ENCODE peak calls at places on chromosome 1, in eight cellular contexts. Y, O, J, I, T, Z, B and F are unnamed samples.

GRCh38 chr1:218383051-218383450 is 37.9 kb downstream of the TGFB2 start:
- DNase-seq in Y (no peak), O (no peak), J (no peak), I (no peak), T (no peak), Z (no peak), B (no peak), F (no peak)

GRCh38 chr1:162177126-162177525 is 107.6 kb downstream of the NOS1AP start:
- DNase-seq in Y (no peak), O (no peak), J (no peak), I (no peak), T (no peak), Z (no peak), B (no peak), F (no peak)

GRCh38 chr1:32937061-32937460 is 27.5 kb downstream of the RNF19B start:
- DNase-seq in Y (no peak), O (no peak), J (no peak), I (no peak), T (no peak), Z (no peak), B (no peak), F (no peak)

GRCh38 chr1:77039739-77040138 is 172.5 kb downstream of the ST6GALNAC5 start:
- DNase-seq in Y (peak; percentile 15), O (no peak), J (no peak), I (no peak), T (no peak), Z (peak; percentile 69), B (no peak), F (peak; percentile 96)

GRCh38 chr1:154420172-154420571 is 15.0 kb downstream of the IL6R start:
- DNase-seq in Y (peak; percentile 88), O (peak; percentile 80), J (peak; percentile 11), I (peak; percentile 53), T (no peak), Z (no peak), B (peak; percentile 55), F (peak; percentile 80)

GRCh38 chr1:155062151-155062686 is 1.3 kb upstream of the EFNA4 start:
- DNase-seq in Y (no peak), O (no peak), J (no peak), I (no peak), T (no peak), Z (no peak), B (no peak), F (no peak)

GRCh38 chr1:151875419-151876097 is 22.0 kb upstream of the THEM5 start:
- DNase-seq in Y (no peak), O (no peak), J (no peak), I (no peak), T (no peak), Z (no peak), B (no peak), F (no peak)

GRCh38 chr1:84000196-84000885 is 1.4 kb upstream of the TTLL7 start:
- DNase-seq in Y (no peak), O (peak; percentile 65), J (no peak), I (no peak), T (no peak), Z (no peak), B (no peak), F (no peak)

GRCh38 chr1:39130297-39130696 is 74.2 kb upstream of the MACF1 start:
- DNase-seq in Y (no peak), O (no peak), J (no peak), I (no peak), T (no peak), Z (no peak), B (no peak), F (no peak)

GRCh38 chr1:91683598-91683951 is 182.9 kb downstream of the CDC7 start:
- DNase-seq in Y (peak; percentile 40), O (no peak), J (no peak), I (no peak), T (no peak), Z (no peak), B (no peak), F (no peak)

GRCh38 chr1:202860744-202861419 is 28.1 kb downstream of the RABIF start:
- DNase-seq in Y (no peak), O (no peak), J (no peak), I (no peak), T (peak; percentile 68), Z (peak; percentile 94), B (no peak), F (no peak)

GRCh38 chr1:3732747-3733602 is 19.3 kb upstream of the CCDC27 start:
- DNase-seq in Y (no peak), O (no peak), J (no peak), I (no peak), T (peak; percentile 35), Z (no peak), B (no peak), F (no peak)

GRCh38 chr1:162062542-162063015 is 6.9 kb upstream of the NOS1AP start:
- DNase-seq in Y (no peak), O (no peak), J (no peak), I (no peak), T (peak; percentile 85), Z (no peak), B (no peak), F (peak; percentile 96)

GRCh38 chr1:198934901-198935301 is 296.1 kb downstream of the PTPRC start:
- DNase-seq in Y (no peak), O (peak; percentile 59), J (peak; percentile 66), I (peak; percentile 54), T (no peak), Z (no peak), B (peak; percentile 34), F (no peak)

GRCh38 chr1:82371844-82372498 is 571.2 kb downstream of the ADGRL2 start:
- DNase-seq in Y (no peak), O (no peak), J (no peak), I (no peak), T (no peak), Z (no peak), B (no peak), F (no peak)

GRCh38 chr1:121444096-121444495 is 259.3 kb downstream of the SRGAP2C start:
- DNase-seq in Y (no peak), O (no peak), J (no peak), I (no peak), T (no peak), Z (no peak), B (no peak), F (no peak)

GRCh38 chr1:163142152-163142551 is 60.6 kb downstream of the RGS5 start:
- DNase-seq in Y (no peak), O (no peak), J (no peak), I (no peak), T (no peak), Z (no peak), B (no peak), F (no peak)

GRCh38 chr1:225907341-225907740 is 16.7 kb downstream of the PYCR2 start:
- DNase-seq in Y (no peak), O (no peak), J (no peak), I (no peak), T (no peak), Z (no peak), B (no peak), F (no peak)

GRCh38 chr1:113226118-113226517 is 153.1 kb downstream of the LRIG2 start:
- DNase-seq in Y (no peak), O (peak; percentile 6), J (no peak), I (no peak), T (no peak), Z (no peak), B (no peak), F (peak; percentile 24)

GRCh38 chr1:8283058-8283884 is 34.6 kb upstream of the SLC45A1 start:
- DNase-seq in Y (no peak), O (no peak), J (no peak), I (peak; percentile 89), T (no peak), Z (no peak), B (no peak), F (no peak)

GRCh38 chr1:54768093-54768492 is 3.8 kb upstream of the PARS2 start:
- DNase-seq in Y (no peak), O (no peak), J (no peak), I (peak; percentile 49), T (peak; percentile 54), Z (peak; percentile 36), B (no peak), F (no peak)

GRCh38 chr1:52599236-52599635 is 2.9 kb upstream of the GPX7 start:
- DNase-seq in Y (no peak), O (no peak), J (no peak), I (no peak), T (no peak), Z (no peak), B (no peak), F (no peak)

GRCh38 chr1:21586222-21586621 is 77.0 kb downstream of the ALPL start:
- DNase-seq in Y (no peak), O (no peak), J (no peak), I (no peak), T (no peak), Z (no peak), B (no peak), F (no peak)

GRCh38 chr1:156432109-156433018 is 63.4 kb downstream of the RHBG start:
- DNase-seq in Y (no peak), O (no peak), J (no peak), I (no peak), T (no peak), Z (no peak), B (no peak), F (no peak)

GRCh38 chr1:211714154-211714553 is 38.7 kb upstream of the NEK2 start:
- DNase-seq in Y (no peak), O (no peak), J (no peak), I (no peak), T (no peak), Z (no peak), B (no peak), F (no peak)

GRCh38 chr1:161905269-161905884 is 118.3 kb downstream of the OLFML2B start:
- DNase-seq in Y (no peak), O (no peak), J (no peak), I (peak; percentile 54), T (peak; percentile 7), Z (peak; percentile 46), B (no peak), F (no peak)

GRCh38 chr1:243667591-243667990 is 182.5 kb downstream of the AKT3 start:
- DNase-seq in Y (no peak), O (no peak), J (no peak), I (peak; percentile 88), T (no peak), Z (no peak), B (no peak), F (no peak)